ENCODE peak calls at places on chromosome 5, in five cellular contexts. One of them, this sample, is unnamed.

GRCh38 chr5:154015071-154015693 is 23.5 kb downstream of the FAM114A2 start:
- DNase-seq in M059J: no peak
- DNase-seq in AG04449: no peak
- DNase-seq in activated naive CD8-positive, alpha-beta T cell treated with anti-CD3 and anti-CD28 coated beads, Interleukin-2, amount 50 U/mL, for 24 hours: no peak
- DNase-seq in LHCN-M2: no peak
- DNase-seq in this sample: no peak

GRCh38 chr5:97644896-97645295 is 461.8 kb upstream of the RIOK2 start:
- DNase-seq in LHCN-M2: no peak
- DNase-seq in M059J: no peak
- DNase-seq in activated naive CD8-positive, alpha-beta T cell treated with anti-CD3 and anti-CD28 coated beads, Interleukin-2, amount 50 U/mL, for 24 hours: no peak
- DNase-seq in AG04449: no peak
- DNase-seq in this sample: no peak

GRCh38 chr5:59917121-59917520 is 23.6 kb upstream of the PDE4D start:
- DNase-seq in M059J: peak; percentile 63
- DNase-seq in LHCN-M2: peak; percentile 52
- DNase-seq in activated naive CD8-positive, alpha-beta T cell treated with anti-CD3 and anti-CD28 coated beads, Interleukin-2, amount 50 U/mL, for 24 hours: no peak
- DNase-seq in AG04449: no peak
- DNase-seq in this sample: no peak

GRCh38 chr5:57718155-57718554 is 235.5 kb upstream of the ACTBL2 start:
- DNase-seq in M059J: peak; percentile 81
- DNase-seq in AG04449: no peak
- DNase-seq in activated naive CD8-positive, alpha-beta T cell treated with anti-CD3 and anti-CD28 coated beads, Interleukin-2, amount 50 U/mL, for 24 hours: no peak
- DNase-seq in LHCN-M2: peak; percentile 71
- DNase-seq in this sample: peak; percentile 40

GRCh38 chr5:56950626-56951130 is 1.2 kb downstream of the MIER3 start:
- DNase-seq in AG04449: no peak
- DNase-seq in LHCN-M2: peak; percentile 58
- DNase-seq in M059J: peak; percentile 67
- DNase-seq in activated naive CD8-positive, alpha-beta T cell treated with anti-CD3 and anti-CD28 coated beads, Interleukin-2, amount 50 U/mL, for 24 hours: peak; percentile 62
- DNase-seq in this sample: peak; percentile 73

GRCh38 chr5:157592594-157592993 is 17.0 kb upstream of the ADAM19 start:
- DNase-seq in LHCN-M2: peak; percentile 48
- DNase-seq in activated naive CD8-positive, alpha-beta T cell treated with anti-CD3 and anti-CD28 coated beads, Interleukin-2, amount 50 U/mL, for 24 hours: no peak
- DNase-seq in M059J: no peak
- DNase-seq in AG04449: no peak
- DNase-seq in this sample: no peak

GRCh38 chr5:142865631-142866030 is 95.5 kb downstream of the ARHGAP26 start:
- DNase-seq in activated naive CD8-positive, alpha-beta T cell treated with anti-CD3 and anti-CD28 coated beads, Interleukin-2, amount 50 U/mL, for 24 hours: no peak
- DNase-seq in AG04449: no peak
- DNase-seq in LHCN-M2: no peak
- DNase-seq in M059J: no peak
- DNase-seq in this sample: no peak

GRCh38 chr5:155416765-155417164 is 403.2 kb downstream of the KIF4B start:
- DNase-seq in M059J: no peak
- DNase-seq in LHCN-M2: no peak
- DNase-seq in activated naive CD8-positive, alpha-beta T cell treated with anti-CD3 and anti-CD28 coated beads, Interleukin-2, amount 50 U/mL, for 24 hours: no peak
- DNase-seq in AG04449: no peak
- DNase-seq in this sample: no peak

GRCh38 chr5:82735160-82735789 is 341.9 kb downstream of the TMEM167A start:
- DNase-seq in activated naive CD8-positive, alpha-beta T cell treated with anti-CD3 and anti-CD28 coated beads, Interleukin-2, amount 50 U/mL, for 24 hours: no peak
- DNase-seq in M059J: peak; percentile 81
- DNase-seq in AG04449: no peak
- DNase-seq in LHCN-M2: peak; percentile 20
- DNase-seq in this sample: peak; percentile 40

GRCh38 chr5:71883745-71884103 is 164.6 kb downstream of the CARTPT start:
- DNase-seq in activated naive CD8-positive, alpha-beta T cell treated with anti-CD3 and anti-CD28 coated beads, Interleukin-2, amount 50 U/mL, for 24 hours: no peak
- DNase-seq in LHCN-M2: no peak
- DNase-seq in AG04449: no peak
- DNase-seq in M059J: no peak
- DNase-seq in this sample: no peak

GRCh38 chr5:175464414-175465233 is 13.7 kb upstream of the SFXN1 start:
- DNase-seq in LHCN-M2: peak; percentile 37
- DNase-seq in M059J: peak; percentile 51
- DNase-seq in activated naive CD8-positive, alpha-beta T cell treated with anti-CD3 and anti-CD28 coated beads, Interleukin-2, amount 50 U/mL, for 24 hours: peak; percentile 76
- DNase-seq in AG04449: no peak
- DNase-seq in this sample: peak; percentile 48

GRCh38 chr5:140575309-140575708 is 10.7 kb downstream of the SLC35A4 start:
- DNase-seq in AG04449: no peak
- DNase-seq in M059J: peak; percentile 58
- DNase-seq in LHCN-M2: peak; percentile 55
- DNase-seq in activated naive CD8-positive, alpha-beta T cell treated with anti-CD3 and anti-CD28 coated beads, Interleukin-2, amount 50 U/mL, for 24 hours: no peak
- DNase-seq in this sample: peak; percentile 64

GRCh38 chr5:113446358-113446927 is 11.7 kb upstream of the TSSK1B start:
- DNase-seq in activated naive CD8-positive, alpha-beta T cell treated with anti-CD3 and anti-CD28 coated beads, Interleukin-2, amount 50 U/mL, for 24 hours: no peak
- DNase-seq in LHCN-M2: no peak
- DNase-seq in M059J: no peak
- DNase-seq in AG04449: no peak
- DNase-seq in this sample: no peak

GRCh38 chr5:9033524-9033923 is 512.4 kb downstream of the SEMA5A start:
- DNase-seq in activated naive CD8-positive, alpha-beta T cell treated with anti-CD3 and anti-CD28 coated beads, Interleukin-2, amount 50 U/mL, for 24 hours: no peak
- DNase-seq in AG04449: no peak
- DNase-seq in M059J: no peak
- DNase-seq in LHCN-M2: no peak
- DNase-seq in this sample: no peak

GRCh38 chr5:166102947-166103346 is 2188.5 kb upstream of the WWC1 start:
- DNase-seq in activated naive CD8-positive, alpha-beta T cell treated with anti-CD3 and anti-CD28 coated beads, Interleukin-2, amount 50 U/mL, for 24 hours: no peak
- DNase-seq in M059J: no peak
- DNase-seq in AG04449: no peak
- DNase-seq in LHCN-M2: no peak
- DNase-seq in this sample: peak; percentile 18

GRCh38 chr5:159669559-159669958 is 246.7 kb upstream of the ADRA1B start:
- DNase-seq in M059J: no peak
- DNase-seq in activated naive CD8-positive, alpha-beta T cell treated with anti-CD3 and anti-CD28 coated beads, Interleukin-2, amount 50 U/mL, for 24 hours: no peak
- DNase-seq in AG04449: no peak
- DNase-seq in LHCN-M2: no peak
- DNase-seq in this sample: no peak

This sample was measured in Daoy.